ENCODE peak calls at places on chromosomes 6 and 20, in six cellular contexts. One of them, this sample, is unnamed. For H3K4me1, the result is how much of the 10 kb centered on the place peaks cover.

GRCh38 chr6:35173068-35174042 is 32.2 kb upstream of the TCP11 start:
- DNase-seq in adrenal gland: no peak
- DNase-seq in A549: no peak
- DNase-seq in CD8-positive, alpha-beta T cell: no peak
- DNase-seq in IMR-90: no peak
- DNase-seq in colonic mucosa: no peak
- DNase-seq in this sample: no peak

GRCh38 chr20:3932277-3933073 is 43.3 kb downstream of the PANK2 start:
- DNase-seq in adrenal gland: peak
- DNase-seq in A549: no peak
- DNase-seq in CD8-positive, alpha-beta T cell: no peak
- DNase-seq in IMR-90: peak
- DNase-seq in colonic mucosa: no peak
- DNase-seq in this sample: no peak

GRCh38 chr6:153058909-153059308 is 56.4 kb upstream of the MTRF1L start:
- DNase-seq in adrenal gland: no peak
- DNase-seq in A549: no peak
- DNase-seq in CD8-positive, alpha-beta T cell: no peak
- DNase-seq in IMR-90: peak
- DNase-seq in colonic mucosa: no peak
- DNase-seq in this sample: no peak

GRCh38 chr20:19718880-19719279 is 39.2 kb upstream of the RIN2 start:
- DNase-seq in adrenal gland: no peak
- DNase-seq in A549: no peak
- DNase-seq in CD8-positive, alpha-beta T cell: no peak
- DNase-seq in IMR-90: no peak
- DNase-seq in colonic mucosa: no peak
- DNase-seq in this sample: no peak

GRCh38 chr20:45087115-45087785 is 13.7 kb downstream of the KCNS1 start:
- DNase-seq in adrenal gland: no peak
- DNase-seq in A549: no peak
- DNase-seq in CD8-positive, alpha-beta T cell: no peak
- DNase-seq in IMR-90: no peak
- DNase-seq in colonic mucosa: no peak
- DNase-seq in this sample: no peak

GRCh38 chr6:106477790-106478189 is 117.3 kb downstream of the CRYBG1 start:
- DNase-seq in adrenal gland: peak
- DNase-seq in A549: no peak
- DNase-seq in CD8-positive, alpha-beta T cell: no peak
- DNase-seq in IMR-90: no peak
- DNase-seq in colonic mucosa: no peak
- DNase-seq in this sample: no peak

GRCh38 chr20:22584630-22584921 is 204 bp upstream of the FOXA2 start:
- DNase-seq in adrenal gland: no peak
- DNase-seq in A549: peak
- DNase-seq in CD8-positive, alpha-beta T cell: no peak
- DNase-seq in IMR-90: no peak
- DNase-seq in colonic mucosa: peak
- DNase-seq in this sample: no peak

GRCh38 chr6:3139090-3139903 is 18.0 kb downstream of the TUBB2A start:
- DNase-seq in adrenal gland: peak
- DNase-seq in A549: peak
- DNase-seq in CD8-positive, alpha-beta T cell: no peak
- DNase-seq in IMR-90: peak
- DNase-seq in colonic mucosa: peak
- DNase-seq in this sample: peak

GRCh38 chr6:93859964-93860363 is 440.6 kb upstream of the EPHA7 start:
- DNase-seq in adrenal gland: no peak
- DNase-seq in A549: no peak
- DNase-seq in CD8-positive, alpha-beta T cell: no peak
- DNase-seq in IMR-90: no peak
- DNase-seq in colonic mucosa: no peak
- DNase-seq in this sample: no peak
- H3K27ac ChIP-seq in adrenal gland: no peak
- H3K27ac ChIP-seq in A549: no peak
- H3K27ac ChIP-seq in CD8-positive, alpha-beta T cell: no peak
- H3K27ac ChIP-seq in IMR-90: no peak
- H3K27ac ChIP-seq in colonic mucosa: no peak
- H3K27ac ChIP-seq in this sample: no peak

GRCh38 chr6:150894191-150894744 is 28.8 kb downstream of the MTHFD1L start:
- DNase-seq in adrenal gland: no peak
- DNase-seq in A549: no peak
- DNase-seq in CD8-positive, alpha-beta T cell: no peak
- DNase-seq in IMR-90: no peak
- DNase-seq in colonic mucosa: no peak
- DNase-seq in this sample: no peak

GRCh38 chr6:150897400-150897943 is 32.0 kb downstream of the MTHFD1L start:
- DNase-seq in adrenal gland: no peak
- DNase-seq in A549: no peak
- DNase-seq in CD8-positive, alpha-beta T cell: no peak
- DNase-seq in IMR-90: no peak
- DNase-seq in colonic mucosa: no peak
- DNase-seq in this sample: no peak

GRCh38 chr6:150891886-150892485 is 26.5 kb downstream of the MTHFD1L start:
- DNase-seq in adrenal gland: peak
- DNase-seq in A549: peak
- DNase-seq in CD8-positive, alpha-beta T cell: peak
- DNase-seq in IMR-90: peak
- DNase-seq in colonic mucosa: peak
- DNase-seq in this sample: peak

GRCh38 chr6:150895898-150896632 is 30.6 kb downstream of the MTHFD1L start:
- DNase-seq in adrenal gland: no peak
- DNase-seq in A549: no peak
- DNase-seq in CD8-positive, alpha-beta T cell: no peak
- DNase-seq in IMR-90: no peak
- DNase-seq in colonic mucosa: no peak
- DNase-seq in this sample: no peak

GRCh38 chr6:150894935-150895686 is 29.6 kb downstream of the MTHFD1L start:
- DNase-seq in adrenal gland: no peak
- DNase-seq in A549: peak
- DNase-seq in CD8-positive, alpha-beta T cell: no peak
- DNase-seq in IMR-90: peak
- DNase-seq in colonic mucosa: no peak
- DNase-seq in this sample: no peak
- TF ChIP-seq CTCF in adrenal gland: no peak
- TF ChIP-seq CTCF in A549: no peak
- TF ChIP-seq CTCF in CD8-positive, alpha-beta T cell: no peak
- TF ChIP-seq CTCF in IMR-90: peak
- TF ChIP-seq CTCF in colonic mucosa: no peak
- TF ChIP-seq CTCF in this sample: no peak

GRCh38 chr6:39225543-39225942 is 3.7 kb downstream of the KCNK5 start:
- DNase-seq in adrenal gland: peak
- DNase-seq in A549: no peak
- DNase-seq in CD8-positive, alpha-beta T cell: no peak
- DNase-seq in IMR-90: no peak
- DNase-seq in colonic mucosa: peak
- DNase-seq in this sample: no peak
- H3K4me1 ChIP-seq in adrenal gland: under half
- H3K4me1 ChIP-seq in A549: under half
- H3K4me1 ChIP-seq in CD8-positive, alpha-beta T cell: under half
- H3K4me1 ChIP-seq in IMR-90: under half
- H3K4me1 ChIP-seq in colonic mucosa: under half
- H3K4me1 ChIP-seq in this sample: under half

DNA sequence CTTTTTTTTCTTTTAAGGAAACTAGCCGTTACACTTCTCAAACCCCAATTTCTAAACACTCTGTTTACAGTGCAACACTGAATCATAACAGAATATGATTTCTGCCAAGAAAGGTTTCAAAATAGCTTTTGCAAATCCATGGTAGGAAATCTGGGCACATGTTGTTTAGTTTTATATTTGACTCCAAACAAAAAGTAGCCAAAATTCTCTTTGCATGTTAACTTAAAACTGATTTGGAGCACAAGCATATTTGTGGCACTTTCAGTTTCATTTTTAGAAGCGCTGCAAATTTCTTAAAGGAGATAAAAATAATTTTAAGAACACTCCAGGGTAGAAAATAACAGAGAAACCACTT is 140.5 kb upstream of the CARMIL1 start:
- DNase-seq in adrenal gland: no peak
- DNase-seq in A549: no peak
- DNase-seq in CD8-positive, alpha-beta T cell: no peak
- DNase-seq in IMR-90: peak
- DNase-seq in colonic mucosa: no peak
- DNase-seq in this sample: no peak
- H3K27ac ChIP-seq in adrenal gland: peak
- H3K27ac ChIP-seq in A549: peak
- H3K27ac ChIP-seq in CD8-positive, alpha-beta T cell: peak
- H3K27ac ChIP-seq in IMR-90: peak
- H3K27ac ChIP-seq in colonic mucosa: peak
- H3K27ac ChIP-seq in this sample: peak

DNA sequence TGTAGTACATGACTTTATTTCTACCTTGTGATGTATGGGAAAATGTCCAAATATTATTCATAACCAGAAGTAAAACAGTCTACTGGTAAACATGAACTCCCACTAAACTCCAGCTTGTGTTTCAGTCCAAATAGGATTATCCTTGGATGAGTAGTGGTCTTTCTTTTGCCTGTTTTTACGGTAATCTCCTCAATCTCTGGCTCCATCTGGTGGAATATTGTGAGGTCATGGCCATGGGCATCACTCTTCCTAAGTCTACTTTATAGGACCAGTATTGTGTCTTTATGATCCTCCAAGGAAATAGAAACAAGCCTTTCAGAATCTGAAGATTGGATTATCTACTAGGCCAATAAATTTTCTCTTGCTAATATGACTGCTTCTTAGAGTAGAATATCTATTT is 505.0 kb downstream of the BMP2 start:
- DNase-seq in adrenal gland: no peak
- DNase-seq in A549: no peak
- DNase-seq in CD8-positive, alpha-beta T cell: no peak
- DNase-seq in IMR-90: no peak
- DNase-seq in colonic mucosa: no peak
- DNase-seq in this sample: no peak
- TF ChIP-seq CTCF in adrenal gland: no peak
- TF ChIP-seq CTCF in A549: no peak
- TF ChIP-seq CTCF in CD8-positive, alpha-beta T cell: no peak
- TF ChIP-seq CTCF in IMR-90: no peak
- TF ChIP-seq CTCF in colonic mucosa: no peak
- TF ChIP-seq CTCF in this sample: no peak

GRCh38 chr6:52558266-52559000 is 18.4 kb downstream of the TRAM2 start:
- DNase-seq in adrenal gland: no peak
- DNase-seq in A549: no peak
- DNase-seq in CD8-positive, alpha-beta T cell: no peak
- DNase-seq in IMR-90: no peak
- DNase-seq in colonic mucosa: no peak
- DNase-seq in this sample: no peak
- H3K4me1 ChIP-seq in adrenal gland: under half
- H3K4me1 ChIP-seq in A549: under half
- H3K4me1 ChIP-seq in CD8-positive, alpha-beta T cell: under half
- H3K4me1 ChIP-seq in IMR-90: under half
- H3K4me1 ChIP-seq in colonic mucosa: under half
- H3K4me1 ChIP-seq in this sample: under half

GRCh38 chr6:11848852-11849731 is 70.5 kb upstream of the ADTRP start:
- DNase-seq in adrenal gland: no peak
- DNase-seq in A549: no peak
- DNase-seq in CD8-positive, alpha-beta T cell: no peak
- DNase-seq in IMR-90: peak
- DNase-seq in colonic mucosa: no peak
- DNase-seq in this sample: no peak

GRCh38 chr6:11847515-11848244 is 69.1 kb upstream of the ADTRP start:
- DNase-seq in adrenal gland: no peak
- DNase-seq in A549: no peak
- DNase-seq in CD8-positive, alpha-beta T cell: no peak
- DNase-seq in IMR-90: peak
- DNase-seq in colonic mucosa: no peak
- DNase-seq in this sample: no peak

GRCh38 chr6:11845664-11846577 is 67.3 kb upstream of the ADTRP start:
- DNase-seq in adrenal gland: peak
- DNase-seq in A549: no peak
- DNase-seq in CD8-positive, alpha-beta T cell: no peak
- DNase-seq in IMR-90: no peak
- DNase-seq in colonic mucosa: no peak
- DNase-seq in this sample: no peak

GRCh38 chr6:11851405-11851804 is 72.8 kb upstream of the ADTRP start:
- DNase-seq in adrenal gland: no peak
- DNase-seq in A549: peak
- DNase-seq in CD8-positive, alpha-beta T cell: no peak
- DNase-seq in IMR-90: peak
- DNase-seq in colonic mucosa: no peak
- DNase-seq in this sample: no peak

DNA sequence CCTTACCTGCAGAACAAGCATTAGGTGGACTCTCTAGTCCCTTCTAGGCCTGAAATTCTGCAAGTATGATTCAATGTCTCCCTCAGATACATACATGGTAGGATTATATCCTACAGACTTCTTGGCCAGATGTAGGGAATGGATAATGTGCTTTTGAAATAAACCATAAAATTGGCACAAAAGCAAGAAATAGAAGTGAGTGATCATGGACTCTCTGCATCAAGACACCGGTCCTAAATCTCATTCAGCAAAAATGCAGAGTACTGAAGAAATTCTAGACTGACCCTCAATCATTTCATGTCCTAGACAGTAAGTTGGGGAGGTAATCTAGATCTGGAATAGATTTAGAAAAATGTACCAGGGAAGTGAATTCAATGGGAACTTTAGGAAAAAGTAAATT is 69.6 kb upstream of the ADTRP start:
- DNase-seq in adrenal gland: no peak
- DNase-seq in A549: no peak
- DNase-seq in CD8-positive, alpha-beta T cell: no peak
- DNase-seq in IMR-90: peak
- DNase-seq in colonic mucosa: no peak
- DNase-seq in this sample: no peak
- H3K27ac ChIP-seq in adrenal gland: no peak
- H3K27ac ChIP-seq in A549: no peak
- H3K27ac ChIP-seq in CD8-positive, alpha-beta T cell: no peak
- H3K27ac ChIP-seq in IMR-90: no peak
- H3K27ac ChIP-seq in colonic mucosa: no peak
- H3K27ac ChIP-seq in this sample: no peak

DNA sequence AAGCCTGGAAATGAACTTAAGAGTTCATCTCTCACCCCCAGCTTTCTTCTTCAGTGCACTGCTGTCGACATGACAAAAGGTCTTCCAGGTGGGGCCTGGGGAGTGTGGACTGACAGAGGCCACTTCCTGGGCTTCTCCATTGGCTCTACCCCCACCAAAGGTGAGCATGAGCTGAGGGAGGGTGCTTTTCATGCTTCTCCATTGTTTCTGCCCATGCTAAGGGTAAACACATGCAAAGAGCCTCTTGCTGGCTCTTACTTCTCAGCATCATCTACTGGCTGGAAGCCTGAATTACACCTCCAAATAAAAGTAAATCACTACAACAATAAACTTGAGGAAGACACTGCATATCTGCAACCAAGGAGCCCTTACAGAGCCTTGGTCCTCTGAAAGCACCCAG is 227.2 kb downstream of the EPM2A start:
- DNase-seq in adrenal gland: no peak
- DNase-seq in A549: peak
- DNase-seq in CD8-positive, alpha-beta T cell: no peak
- DNase-seq in IMR-90: no peak
- DNase-seq in colonic mucosa: no peak
- DNase-seq in this sample: no peak
- TF ChIP-seq CTCF in adrenal gland: no peak
- TF ChIP-seq CTCF in A549: no peak
- TF ChIP-seq CTCF in CD8-positive, alpha-beta T cell: no peak
- TF ChIP-seq CTCF in IMR-90: no peak
- TF ChIP-seq CTCF in colonic mucosa: no peak
- TF ChIP-seq CTCF in this sample: no peak